ENCODE peak calls at places on chromosomes 1 and 21, in eight cellular contexts. F is activated T-helper 1 cell treated with Interleukin-2 at 50 U/mL for 16 hours; E is C1 segment of cervical spinal cord; W is NT2/D1; B is fibroblast of lung; A is stimulated activated CD8-positive, alpha-beta memory T cell treated with anti-CD3 and anti-CD28 coated beads, Interleukin-12 subunit alpha, Interleukin-12 subunit beta, amount 100 ng/mL, for 1 hour; X is activated CD8-positive, alpha-beta T cell treated with anti-CD3 and anti-CD28 coated beads for 36 hours; M is ovary. U is an unnamed sample.

GRCh38 chr1:212323065-212323464 is 37.9 kb downstream of the PPP2R5A start:
- DNase-seq in F (no peak), E (no peak), W (no peak), B (no peak), A (no peak), X (no peak), M (no peak), U (no peak)

GRCh38 chr21:16395285-16395684 is 665.5 kb downstream of the USP25 start:
- DNase-seq in F (no peak), E (no peak), W (no peak), B (no peak), A (no peak), X (no peak), M (no peak), U (no peak)

GRCh38 chr1:125085720-125086591 is 3901.2 kb downstream of the SRGAP2C start:
- DNase-seq in F (no peak), E (no peak), W (no peak), B (no peak), A (no peak), X (no peak), M (peak), U (no peak)

GRCh38 chr1:246786606-246787238 is 62.5 kb downstream of the SCCPDH start:
- DNase-seq in F (no peak), E (no peak), W (no peak), B (no peak), A (no peak), X (no peak), M (no peak), U (no peak)

GRCh38 chr1:19407494-19408096 is 77.7 kb downstream of the CAPZB start:
- DNase-seq in F (no peak), E (no peak), W (no peak), B (no peak), A (no peak), X (no peak), M (no peak), U (no peak)

GRCh38 chr1:164823486-164824279 is 264.7 kb downstream of the PBX1 start:
- DNase-seq in F (no peak), E (no peak), W (no peak), B (peak), A (no peak), X (no peak), M (peak), U (no peak)

GRCh38 chr1:151047925-151048644 is 534 bp downstream of the C1orf56 start:
- DNase-seq in F (peak), E (peak), W (peak), B (peak), A (no peak), X (peak), M (peak), U (peak)

GRCh38 chr1:13922440-13922839 is 222.5 kb downstream of the PRDM2 start:
- DNase-seq in F (no peak), E (no peak), W (no peak), B (no peak), A (no peak), X (no peak), M (no peak), U (no peak)

GRCh38 chr1:34199927-34200326 is 23.2 kb downstream of the C1orf94 start:
- DNase-seq in F (no peak), E (no peak), W (no peak), B (no peak), A (no peak), X (no peak), M (no peak), U (no peak)

GRCh38 chr1:164670026-164670425 is 111.0 kb downstream of the PBX1 start:
- DNase-seq in F (no peak), E (no peak), W (no peak), B (no peak), A (no peak), X (no peak), M (no peak), U (no peak)

GRCh38 chr1:10738125-10738746 is 58.2 kb downstream of the CASZ1 start:
- DNase-seq in F (no peak), E (no peak), W (no peak), B (no peak), A (no peak), X (no peak), M (no peak), U (no peak)

GRCh38 chr21:27761623-27762022 is 794.7 kb upstream of the ADAMTS5 start:
- DNase-seq in F (no peak), E (no peak), W (no peak), B (no peak), A (no peak), X (no peak), M (no peak), U (no peak)

GRCh38 chr1:53735261-53735660 is 3.7 kb downstream of the GLIS1 start:
- DNase-seq in F (no peak), E (no peak), W (no peak), B (no peak), A (no peak), X (no peak), M (no peak), U (no peak)

GRCh38 chr1:106502659-106503058 is 553.8 kb upstream of the PRMT6 start:
- DNase-seq in F (no peak), E (no peak), W (no peak), B (no peak), A (no peak), X (no peak), M (no peak), U (no peak)

GRCh38 chr1:180507826-180508724 is 5.7 kb upstream of the ACBD6 start:
- DNase-seq in F (no peak), E (no peak), W (no peak), B (peak), A (no peak), X (peak), M (no peak), U (no peak)

GRCh38 chr1:70764747-70765146 is 282.9 kb downstream of the PTGER3 start:
- DNase-seq in F (no peak), E (no peak), W (no peak), B (no peak), A (no peak), X (no peak), M (no peak), U (no peak)

GRCh38 chr1:198443374-198444233 is 96.9 kb downstream of the ATP6V1G3 start:
- DNase-seq in F (no peak), E (no peak), W (no peak), B (peak), A (no peak), X (no peak), M (no peak), U (no peak)

GRCh38 chr1:86258106-86258505 is 101.5 kb upstream of the COL24A1 start:
- DNase-seq in F (no peak), E (no peak), W (no peak), B (peak), A (no peak), X (no peak), M (no peak), U (no peak)

GRCh38 chr21:24716306-24716918 is 890.9 kb downstream of the MRPL39 start:
- DNase-seq in F (no peak), E (no peak), W (no peak), B (no peak), A (no peak), X (no peak), M (no peak), U (no peak)

GRCh38 chr1:85708826-85709222 is 591 bp upstream of the ZNHIT6 start:
- DNase-seq in F (no peak), E (no peak), W (no peak), B (no peak), A (no peak), X (no peak), M (peak), U (no peak)

GRCh38 chr1:238409191-238409846 is 518.6 kb upstream of the ZP4 start:
- DNase-seq in F (no peak), E (no peak), W (no peak), B (peak), A (no peak), X (no peak), M (no peak), U (no peak)

GRCh38 chr1:71276466-71276865 is 195.6 kb upstream of the ZRANB2 start:
- DNase-seq in F (no peak), E (no peak), W (no peak), B (no peak), A (no peak), X (no peak), M (no peak), U (no peak)

GRCh38 chr1:26538480-26539412 is 9.2 kb downstream of the RPS6KA1 start:
- DNase-seq in F (peak), E (no peak), W (no peak), B (peak), A (peak), X (peak), M (no peak), U (no peak)

GRCh38 chr21:16176570-16176969 is 446.8 kb downstream of the USP25 start:
- DNase-seq in F (no peak), E (no peak), W (no peak), B (peak), A (no peak), X (no peak), M (no peak), U (no peak)

GRCh38 chr1:57337623-57338022 is 86.2 kb downstream of the DAB1 start:
- DNase-seq in F (no peak), E (no peak), W (no peak), B (no peak), A (no peak), X (no peak), M (no peak), U (no peak)

GRCh38 chr1:157932082-157932481 is 61.4 kb upstream of the KIRREL1 start:
- DNase-seq in F (no peak), E (no peak), W (no peak), B (peak), A (no peak), X (no peak), M (no peak), U (no peak)